ENCODE peak calls at places on chromosomes 4 and X, in seven cellular contexts. One of them, this sample, is unnamed.

GRCh38 chr4:85243857-85244256 is 231.1 kb upstream of the ARHGAP24 start:
- DNase-seq in hepatocyte: no peak
- DNase-seq in choroid plexus epithelial cell: peak
- DNase-seq in epithelial cell of esophagus: peak
- DNase-seq in pancreas: no peak
- DNase-seq in left lung: no peak
- DNase-seq in psoas muscle: no peak
- DNase-seq in this sample: peak

GRCh38 chrX:100085851-100086250 is 324.2 kb downstream of the PCDH19 start:
- DNase-seq in hepatocyte: no peak
- DNase-seq in choroid plexus epithelial cell: no peak
- DNase-seq in epithelial cell of esophagus: no peak
- DNase-seq in pancreas: no peak
- DNase-seq in left lung: no peak
- DNase-seq in psoas muscle: no peak
- DNase-seq in this sample: peak

GRCh38 chr4:43458293-43458692 is 565.8 kb downstream of the GRXCR1 start:
- DNase-seq in hepatocyte: no peak
- DNase-seq in choroid plexus epithelial cell: no peak
- DNase-seq in epithelial cell of esophagus: peak
- DNase-seq in pancreas: no peak
- DNase-seq in left lung: no peak
- DNase-seq in psoas muscle: no peak
- DNase-seq in this sample: no peak

GRCh38 chrX:100731441-100732281 is at the start of gene SYTL4:
- DNase-seq in hepatocyte: peak
- DNase-seq in choroid plexus epithelial cell: peak
- DNase-seq in epithelial cell of esophagus: peak
- DNase-seq in pancreas: peak
- DNase-seq in left lung: peak
- DNase-seq in psoas muscle: peak
- DNase-seq in this sample: peak

GRCh38 chrX:80812176-80812575 is 2.5 kb upstream of the BRWD3 start:
- DNase-seq in hepatocyte: peak
- DNase-seq in choroid plexus epithelial cell: peak
- DNase-seq in epithelial cell of esophagus: peak
- DNase-seq in pancreas: no peak
- DNase-seq in left lung: peak
- DNase-seq in psoas muscle: no peak
- DNase-seq in this sample: no peak

GRCh38 chr4:26741491-26741871 is 119.2 kb upstream of the STIM2 start:
- DNase-seq in hepatocyte: no peak
- DNase-seq in choroid plexus epithelial cell: peak
- DNase-seq in epithelial cell of esophagus: no peak
- DNase-seq in pancreas: no peak
- DNase-seq in left lung: no peak
- DNase-seq in psoas muscle: no peak
- DNase-seq in this sample: no peak

GRCh38 chr4:169189372-169189771 is 81.4 kb downstream of the SH3RF1 start:
- DNase-seq in hepatocyte: no peak
- DNase-seq in choroid plexus epithelial cell: no peak
- DNase-seq in epithelial cell of esophagus: no peak
- DNase-seq in pancreas: no peak
- DNase-seq in left lung: no peak
- DNase-seq in psoas muscle: no peak
- DNase-seq in this sample: no peak

GRCh38 chr4:187606581-187606980 is 389.0 kb upstream of the ZFP42 start:
- DNase-seq in hepatocyte: peak
- DNase-seq in choroid plexus epithelial cell: peak
- DNase-seq in epithelial cell of esophagus: peak
- DNase-seq in pancreas: no peak
- DNase-seq in left lung: no peak
- DNase-seq in psoas muscle: no peak
- DNase-seq in this sample: peak

GRCh38 chr4:15781427-15782095 is 3.4 kb downstream of the CD38 start:
- DNase-seq in hepatocyte: no peak
- DNase-seq in choroid plexus epithelial cell: peak
- DNase-seq in epithelial cell of esophagus: peak
- DNase-seq in pancreas: no peak
- DNase-seq in left lung: no peak
- DNase-seq in psoas muscle: no peak
- DNase-seq in this sample: peak

GRCh38 chr4:183492791-183493221 is 12.1 kb upstream of the ING2 start:
- DNase-seq in hepatocyte: no peak
- DNase-seq in choroid plexus epithelial cell: peak
- DNase-seq in epithelial cell of esophagus: peak
- DNase-seq in pancreas: no peak
- DNase-seq in left lung: no peak
- DNase-seq in psoas muscle: no peak
- DNase-seq in this sample: peak

GRCh38 chrX:42269186-42269585 is 345.8 kb upstream of the CASK start:
- DNase-seq in hepatocyte: no peak
- DNase-seq in choroid plexus epithelial cell: peak
- DNase-seq in epithelial cell of esophagus: peak
- DNase-seq in pancreas: no peak
- DNase-seq in left lung: no peak
- DNase-seq in psoas muscle: no peak
- DNase-seq in this sample: peak

GRCh38 chrX:16873106-16873505 is 2.9 kb upstream of the RBBP7 start:
- DNase-seq in hepatocyte: no peak
- DNase-seq in choroid plexus epithelial cell: no peak
- DNase-seq in epithelial cell of esophagus: no peak
- DNase-seq in pancreas: no peak
- DNase-seq in left lung: no peak
- DNase-seq in psoas muscle: no peak
- DNase-seq in this sample: no peak

GRCh38 chr4:8274772-8275241 is 5.3 kb downstream of the HTRA3 start:
- DNase-seq in hepatocyte: peak
- DNase-seq in choroid plexus epithelial cell: peak
- DNase-seq in epithelial cell of esophagus: peak
- DNase-seq in pancreas: no peak
- DNase-seq in left lung: peak
- DNase-seq in psoas muscle: peak
- DNase-seq in this sample: peak

GRCh38 chrX:44974462-44974861 is 101.5 kb downstream of the KDM6A start:
- DNase-seq in hepatocyte: no peak
- DNase-seq in choroid plexus epithelial cell: peak
- DNase-seq in epithelial cell of esophagus: peak
- DNase-seq in pancreas: no peak
- DNase-seq in left lung: no peak
- DNase-seq in psoas muscle: no peak
- DNase-seq in this sample: peak

GRCh38 chr4:169024762-169025161 is 14.7 kb upstream of the CBR4 start:
- DNase-seq in hepatocyte: peak
- DNase-seq in choroid plexus epithelial cell: peak
- DNase-seq in epithelial cell of esophagus: peak
- DNase-seq in pancreas: no peak
- DNase-seq in left lung: no peak
- DNase-seq in psoas muscle: no peak
- DNase-seq in this sample: peak

GRCh38 chr4:33709247-33709646 is 2535.1 kb downstream of the ARAP2 start:
- DNase-seq in hepatocyte: no peak
- DNase-seq in choroid plexus epithelial cell: peak
- DNase-seq in epithelial cell of esophagus: peak
- DNase-seq in pancreas: no peak
- DNase-seq in left lung: no peak
- DNase-seq in psoas muscle: no peak
- DNase-seq in this sample: peak

GRCh38 chrX:15930585-15930984 is 76.0 kb upstream of the AP1S2 start:
- DNase-seq in hepatocyte: peak
- DNase-seq in choroid plexus epithelial cell: peak
- DNase-seq in epithelial cell of esophagus: peak
- DNase-seq in pancreas: no peak
- DNase-seq in left lung: no peak
- DNase-seq in psoas muscle: no peak
- DNase-seq in this sample: peak

GRCh38 chrX:17441965-17442364 is 67.0 kb downstream of the NHS start:
- DNase-seq in hepatocyte: no peak
- DNase-seq in choroid plexus epithelial cell: no peak
- DNase-seq in epithelial cell of esophagus: peak
- DNase-seq in pancreas: no peak
- DNase-seq in left lung: no peak
- DNase-seq in psoas muscle: no peak
- DNase-seq in this sample: peak

GRCh38 chrX:81957900-81958545 is 756.1 kb downstream of the SH3BGRL start:
- DNase-seq in hepatocyte: peak
- DNase-seq in choroid plexus epithelial cell: peak
- DNase-seq in epithelial cell of esophagus: peak
- DNase-seq in pancreas: no peak
- DNase-seq in left lung: no peak
- DNase-seq in psoas muscle: no peak
- DNase-seq in this sample: peak

GRCh38 chr4:10041036-10041435 is 19.7 kb upstream of the SLC2A9 start:
- DNase-seq in hepatocyte: no peak
- DNase-seq in choroid plexus epithelial cell: no peak
- DNase-seq in epithelial cell of esophagus: no peak
- DNase-seq in pancreas: no peak
- DNase-seq in left lung: no peak
- DNase-seq in psoas muscle: no peak
- DNase-seq in this sample: no peak

GRCh38 chrX:12080265-12080664 is 58.0 kb upstream of the FRMPD4 start:
- DNase-seq in hepatocyte: peak
- DNase-seq in choroid plexus epithelial cell: peak
- DNase-seq in epithelial cell of esophagus: peak
- DNase-seq in pancreas: no peak
- DNase-seq in left lung: no peak
- DNase-seq in psoas muscle: no peak
- DNase-seq in this sample: peak
- TF ChIP-seq CTCF in hepatocyte: peak
- TF ChIP-seq CTCF in choroid plexus epithelial cell: peak
- TF ChIP-seq CTCF in epithelial cell of esophagus: peak
- TF ChIP-seq CTCF in pancreas: peak
- TF ChIP-seq CTCF in left lung: peak
- TF ChIP-seq CTCF in psoas muscle: peak
- TF ChIP-seq CTCF in this sample: peak

DNA sequence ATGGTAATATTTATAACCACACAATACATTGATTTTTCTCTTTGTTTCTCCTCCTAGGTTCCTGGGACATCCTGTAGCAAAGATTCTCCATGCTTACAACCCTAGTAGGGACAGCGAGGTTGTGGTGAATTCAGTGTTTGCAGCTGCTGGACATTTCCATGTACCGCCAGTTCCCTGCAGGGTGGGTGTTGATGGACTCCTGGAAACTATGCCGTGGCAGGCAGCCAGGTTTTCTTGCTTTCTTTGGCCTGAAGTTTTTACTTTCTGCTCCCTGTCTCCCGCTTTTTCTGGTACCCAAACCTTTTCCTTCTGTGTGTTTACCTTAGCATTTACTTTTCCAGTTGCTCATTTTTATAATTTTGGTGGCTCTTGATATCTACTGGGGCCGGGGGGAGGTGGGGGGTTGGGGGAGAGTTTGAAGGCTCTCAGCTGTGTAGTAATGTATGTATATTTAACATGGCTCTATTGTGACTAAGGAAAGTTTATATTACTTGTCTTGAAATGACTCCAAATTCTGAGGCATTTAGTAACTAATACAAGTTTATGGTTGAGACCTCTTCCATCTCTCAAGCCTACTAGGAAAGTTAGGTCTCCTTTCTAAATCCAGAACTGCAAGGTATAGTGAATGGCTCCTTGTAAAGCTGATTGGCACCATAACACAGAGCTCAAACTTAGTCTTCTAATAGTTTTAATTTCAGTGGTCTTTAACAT is 89.7 kb downstream of the TMEM131L start:
- DNase-seq in hepatocyte: peak
- DNase-seq in choroid plexus epithelial cell: peak
- DNase-seq in epithelial cell of esophagus: no peak
- DNase-seq in pancreas: peak
- DNase-seq in left lung: peak
- DNase-seq in psoas muscle: peak
- DNase-seq in this sample: peak
- H3K4me3 ChIP-seq in hepatocyte: no peak
- H3K4me3 ChIP-seq in choroid plexus epithelial cell: no peak
- H3K4me3 ChIP-seq in epithelial cell of esophagus: no peak
- H3K4me3 ChIP-seq in pancreas: no peak
- H3K4me3 ChIP-seq in left lung: no peak
- H3K4me3 ChIP-seq in psoas muscle: no peak
- H3K4me3 ChIP-seq in this sample: no peak

GRCh38 chrX:40496728-40497127 is 84.0 kb upstream of the ATP6AP2 start:
- DNase-seq in hepatocyte: peak
- DNase-seq in choroid plexus epithelial cell: peak
- DNase-seq in epithelial cell of esophagus: no peak
- DNase-seq in pancreas: no peak
- DNase-seq in left lung: no peak
- DNase-seq in psoas muscle: no peak
- DNase-seq in this sample: peak
- TF ChIP-seq CTCF in hepatocyte: peak
- TF ChIP-seq CTCF in choroid plexus epithelial cell: peak
- TF ChIP-seq CTCF in epithelial cell of esophagus: peak
- TF ChIP-seq CTCF in pancreas: peak
- TF ChIP-seq CTCF in left lung: no peak
- TF ChIP-seq CTCF in psoas muscle: peak
- TF ChIP-seq CTCF in this sample: peak

DNA sequence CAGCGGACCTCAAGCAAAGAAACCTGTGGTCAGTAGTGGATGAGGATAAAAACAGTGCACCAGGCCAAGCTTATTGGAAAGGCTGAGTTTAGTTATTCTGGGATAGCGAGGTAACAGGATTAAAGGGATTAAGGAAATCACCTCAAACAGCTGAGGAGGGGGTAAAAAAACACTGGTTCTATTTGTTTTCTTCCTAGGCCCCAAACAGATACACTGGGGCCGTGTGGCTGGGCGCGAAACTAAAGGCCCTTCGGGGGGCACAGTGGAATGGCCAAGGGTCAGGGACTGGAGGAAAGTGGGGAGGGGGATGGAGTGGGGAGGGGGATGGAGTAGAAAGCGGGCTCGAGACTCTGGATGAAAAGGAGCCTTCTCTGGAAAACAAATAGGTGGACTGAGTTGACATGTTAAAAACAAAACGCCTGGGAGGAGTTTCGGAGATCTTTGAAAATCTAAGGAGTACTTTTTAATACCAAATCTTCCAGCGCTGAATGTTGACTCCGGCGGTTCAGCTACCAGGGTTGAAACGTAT is 2.9 kb downstream of the SOX3 start:
- DNase-seq in hepatocyte: no peak
- DNase-seq in choroid plexus epithelial cell: no peak
- DNase-seq in epithelial cell of esophagus: no peak
- DNase-seq in pancreas: no peak
- DNase-seq in left lung: no peak
- DNase-seq in psoas muscle: no peak
- DNase-seq in this sample: no peak
- H3K4me3 ChIP-seq in hepatocyte: no peak
- H3K4me3 ChIP-seq in choroid plexus epithelial cell: no peak
- H3K4me3 ChIP-seq in epithelial cell of esophagus: no peak
- H3K4me3 ChIP-seq in pancreas: no peak
- H3K4me3 ChIP-seq in left lung: no peak
- H3K4me3 ChIP-seq in psoas muscle: no peak
- H3K4me3 ChIP-seq in this sample: no peak

DNA sequence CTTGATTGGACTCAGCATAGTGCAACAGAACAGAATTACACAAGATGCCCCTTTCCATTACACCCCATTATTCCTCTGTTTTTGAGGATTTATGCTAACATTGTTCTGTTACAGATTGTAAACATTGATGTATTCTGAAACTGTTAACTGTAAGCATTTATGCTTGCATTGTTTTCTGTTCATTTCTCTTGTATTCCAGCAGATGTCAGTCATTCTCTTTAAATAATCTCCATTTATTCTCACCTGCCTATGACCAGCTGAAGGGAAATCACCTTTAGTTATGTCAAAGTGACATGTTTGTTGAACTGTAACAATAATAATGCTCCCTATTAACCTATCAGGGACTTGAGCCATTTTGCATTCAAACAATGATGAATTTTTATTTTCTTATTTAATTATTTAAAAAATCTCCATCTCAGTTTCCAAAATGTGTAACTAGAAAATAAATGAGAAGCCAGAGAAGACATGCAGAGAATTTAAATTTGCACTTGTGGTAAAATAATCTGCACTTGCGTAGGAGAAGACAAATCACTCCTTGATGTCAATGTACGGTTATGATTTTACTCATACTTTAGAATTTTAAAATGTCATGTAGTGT is 58.0 kb downstream of the SPCS3 start:
- DNase-seq in hepatocyte: peak
- DNase-seq in choroid plexus epithelial cell: peak
- DNase-seq in epithelial cell of esophagus: peak
- DNase-seq in pancreas: no peak
- DNase-seq in left lung: no peak
- DNase-seq in psoas muscle: no peak
- DNase-seq in this sample: peak
- TF ChIP-seq CTCF in hepatocyte: peak
- TF ChIP-seq CTCF in choroid plexus epithelial cell: peak
- TF ChIP-seq CTCF in epithelial cell of esophagus: peak
- TF ChIP-seq CTCF in pancreas: no peak
- TF ChIP-seq CTCF in left lung: peak
- TF ChIP-seq CTCF in psoas muscle: peak
- TF ChIP-seq CTCF in this sample: peak